ENCODE peak calls at places on chromosomes 13 and 19, in seven cellular contexts. One of them, this sample, is unnamed.

GRCh38 chr19:7917292-7918061 is 2.7 kb upstream of the SNAPC2 start:
- DNase-seq in AG10803: peak
- DNase-seq in endodermal cell: peak
- DNase-seq in thoracic aorta: no peak
- DNase-seq in ovary: peak
- DNase-seq in BJ: no peak
- DNase-seq in lower leg skin: no peak
- DNase-seq in this sample: peak

GRCh38 chr13:52644108-52644507 is 1.9 kb downstream of the HNRNPA1L2 start:
- DNase-seq in AG10803: peak
- DNase-seq in endodermal cell: no peak
- DNase-seq in thoracic aorta: no peak
- DNase-seq in ovary: no peak
- DNase-seq in BJ: no peak
- DNase-seq in lower leg skin: no peak
- DNase-seq in this sample: no peak

GRCh38 chr13:45219938-45220375 is 19.1 kb upstream of the KCTD4 start:
- DNase-seq in AG10803: peak
- DNase-seq in endodermal cell: no peak
- DNase-seq in thoracic aorta: no peak
- DNase-seq in ovary: no peak
- DNase-seq in BJ: no peak
- DNase-seq in lower leg skin: no peak
- DNase-seq in this sample: peak

GRCh38 chr19:41998246-41999020 is 4.4 kb upstream of the ATP1A3 start:
- DNase-seq in AG10803: peak
- DNase-seq in endodermal cell: peak
- DNase-seq in thoracic aorta: no peak
- DNase-seq in ovary: no peak
- DNase-seq in BJ: no peak
- DNase-seq in lower leg skin: no peak
- DNase-seq in this sample: no peak

GRCh38 chr19:17555929-17556813 is 722 bp downstream of the COLGALT1 start:
- DNase-seq in AG10803: peak
- DNase-seq in endodermal cell: peak
- DNase-seq in thoracic aorta: no peak
- DNase-seq in ovary: peak
- DNase-seq in BJ: no peak
- DNase-seq in lower leg skin: peak
- DNase-seq in this sample: peak

GRCh38 chr13:35964764-35965163 is 166.4 kb downstream of the DCLK1 start:
- DNase-seq in AG10803: peak
- DNase-seq in endodermal cell: no peak
- DNase-seq in thoracic aorta: no peak
- DNase-seq in ovary: no peak
- DNase-seq in BJ: no peak
- DNase-seq in lower leg skin: no peak
- DNase-seq in this sample: peak

GRCh38 chr13:52010890-52011689 is at the start of gene ATP7B:
- DNase-seq in AG10803: no peak
- DNase-seq in endodermal cell: peak
- DNase-seq in thoracic aorta: no peak
- DNase-seq in ovary: no peak
- DNase-seq in BJ: no peak
- DNase-seq in lower leg skin: peak
- DNase-seq in this sample: peak

GRCh38 chr19:7926021-7926726 is at the start of gene CTXN1:
- DNase-seq in AG10803: peak
- DNase-seq in endodermal cell: peak
- DNase-seq in thoracic aorta: no peak
- DNase-seq in ovary: peak
- DNase-seq in BJ: no peak
- DNase-seq in lower leg skin: no peak
- DNase-seq in this sample: peak

GRCh38 chr13:92806215-92806614 is 420.4 kb upstream of the GPC6 start:
- DNase-seq in AG10803: peak
- DNase-seq in endodermal cell: no peak
- DNase-seq in thoracic aorta: no peak
- DNase-seq in ovary: no peak
- DNase-seq in BJ: no peak
- DNase-seq in lower leg skin: no peak
- DNase-seq in this sample: peak

GRCh38 chr19:3995619-3996018 is 10.4 kb upstream of the EEF2 start:
- DNase-seq in AG10803: no peak
- DNase-seq in endodermal cell: no peak
- DNase-seq in thoracic aorta: no peak
- DNase-seq in ovary: no peak
- DNase-seq in BJ: no peak
- DNase-seq in lower leg skin: no peak
- DNase-seq in this sample: no peak

GRCh38 chr19:47227347-47228167 is 3.4 kb downstream of the BBC3 start:
- DNase-seq in AG10803: peak
- DNase-seq in endodermal cell: peak
- DNase-seq in thoracic aorta: peak
- DNase-seq in ovary: peak
- DNase-seq in BJ: peak
- DNase-seq in lower leg skin: peak
- DNase-seq in this sample: peak

GRCh38 chr19:15449620-15450527 is at the start of gene WIZ:
- DNase-seq in AG10803: peak
- DNase-seq in endodermal cell: peak
- DNase-seq in thoracic aorta: no peak
- DNase-seq in ovary: peak
- DNase-seq in BJ: no peak
- DNase-seq in lower leg skin: peak
- DNase-seq in this sample: peak

GRCh38 chr13:49746111-49746510 is 46.4 kb downstream of the KPNA3 start:
- DNase-seq in AG10803: no peak
- DNase-seq in endodermal cell: no peak
- DNase-seq in thoracic aorta: no peak
- DNase-seq in ovary: no peak
- DNase-seq in BJ: no peak
- DNase-seq in lower leg skin: no peak
- DNase-seq in this sample: no peak

GRCh38 chr13:111344471-111345191 is 24.2 kb downstream of the TEX29 start:
- DNase-seq in AG10803: peak
- DNase-seq in endodermal cell: peak
- DNase-seq in thoracic aorta: no peak
- DNase-seq in ovary: no peak
- DNase-seq in BJ: no peak
- DNase-seq in lower leg skin: peak
- DNase-seq in this sample: peak

GRCh38 chr13:44407379-44407778 is 33.8 kb downstream of the SERP2 start:
- DNase-seq in AG10803: no peak
- DNase-seq in endodermal cell: no peak
- DNase-seq in thoracic aorta: no peak
- DNase-seq in ovary: no peak
- DNase-seq in BJ: no peak
- DNase-seq in lower leg skin: no peak
- DNase-seq in this sample: no peak

GRCh38 chr19:543912-544608 is at the start of gene GZMM:
- DNase-seq in AG10803: no peak
- DNase-seq in endodermal cell: peak
- DNase-seq in thoracic aorta: no peak
- DNase-seq in ovary: no peak
- DNase-seq in BJ: no peak
- DNase-seq in lower leg skin: no peak
- DNase-seq in this sample: no peak

GRCh38 chr13:31588331-31588730 is 151.0 kb upstream of the RXFP2 start:
- DNase-seq in AG10803: no peak
- DNase-seq in endodermal cell: no peak
- DNase-seq in thoracic aorta: no peak
- DNase-seq in ovary: no peak
- DNase-seq in BJ: no peak
- DNase-seq in lower leg skin: no peak
- DNase-seq in this sample: no peak

GRCh38 chr13:73531014-73531413 is 472.2 kb downstream of the KLF5 start:
- DNase-seq in AG10803: no peak
- DNase-seq in endodermal cell: no peak
- DNase-seq in thoracic aorta: no peak
- DNase-seq in ovary: no peak
- DNase-seq in BJ: no peak
- DNase-seq in lower leg skin: no peak
- DNase-seq in this sample: no peak

GRCh38 chr13:73533111-73533510 is 474.3 kb downstream of the KLF5 start:
- DNase-seq in AG10803: no peak
- DNase-seq in endodermal cell: no peak
- DNase-seq in thoracic aorta: no peak
- DNase-seq in ovary: no peak
- DNase-seq in BJ: no peak
- DNase-seq in lower leg skin: no peak
- DNase-seq in this sample: no peak

GRCh38 chr13:73536865-73537264 is 478.1 kb downstream of the KLF5 start:
- DNase-seq in AG10803: no peak
- DNase-seq in endodermal cell: no peak
- DNase-seq in thoracic aorta: no peak
- DNase-seq in ovary: no peak
- DNase-seq in BJ: no peak
- DNase-seq in lower leg skin: no peak
- DNase-seq in this sample: no peak

GRCh38 chr13:73532582-73532981 is 473.8 kb downstream of the KLF5 start:
- DNase-seq in AG10803: no peak
- DNase-seq in endodermal cell: no peak
- DNase-seq in thoracic aorta: no peak
- DNase-seq in ovary: no peak
- DNase-seq in BJ: no peak
- DNase-seq in lower leg skin: no peak
- DNase-seq in this sample: no peak

GRCh38 chr13:73535341-73535740 is 476.5 kb downstream of the KLF5 start:
- DNase-seq in AG10803: no peak
- DNase-seq in endodermal cell: no peak
- DNase-seq in thoracic aorta: no peak
- DNase-seq in ovary: no peak
- DNase-seq in BJ: no peak
- DNase-seq in lower leg skin: no peak
- DNase-seq in this sample: no peak
- H3K4me3 ChIP-seq in AG10803: no peak
- H3K4me3 ChIP-seq in endodermal cell: no peak
- H3K4me3 ChIP-seq in thoracic aorta: no peak
- H3K4me3 ChIP-seq in ovary: no peak
- H3K4me3 ChIP-seq in BJ: no peak
- H3K4me3 ChIP-seq in lower leg skin: no peak
- H3K4me3 ChIP-seq in this sample: no peak

DNA sequence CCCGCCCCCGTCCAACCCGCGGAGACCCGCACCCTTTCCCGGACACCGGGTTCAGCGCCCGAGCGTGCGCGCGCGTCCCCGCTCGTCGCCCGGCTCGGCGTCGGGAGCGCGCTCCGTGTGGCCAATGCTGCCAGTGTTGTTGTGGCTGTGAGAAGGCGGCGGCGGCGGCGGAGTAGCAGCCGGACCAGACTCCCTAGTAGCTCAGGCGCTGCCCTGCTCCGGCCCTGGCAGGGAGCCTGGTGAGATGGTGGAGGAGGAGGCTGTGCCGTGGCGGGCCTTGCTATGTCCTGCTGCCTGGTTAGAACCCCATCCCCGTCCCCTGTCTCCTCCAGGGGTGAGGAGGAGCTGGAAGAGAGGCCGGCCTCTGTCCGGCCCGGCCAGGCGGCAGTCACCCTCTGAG is 553.2 kb downstream of the TUBA3C start:
- DNase-seq in AG10803: no peak
- DNase-seq in endodermal cell: no peak
- DNase-seq in thoracic aorta: no peak
- DNase-seq in ovary: no peak
- DNase-seq in BJ: no peak
- DNase-seq in lower leg skin: no peak
- DNase-seq in this sample: no peak
- TF ChIP-seq CTCF in AG10803: no peak
- TF ChIP-seq CTCF in endodermal cell: no peak
- TF ChIP-seq CTCF in thoracic aorta: no peak
- TF ChIP-seq CTCF in ovary: no peak
- TF ChIP-seq CTCF in BJ: no peak
- TF ChIP-seq CTCF in lower leg skin: no peak
- TF ChIP-seq CTCF in this sample: no peak

GRCh38 chr13:106486287-106486686 is 49.2 kb downstream of the EFNB2 start:
- DNase-seq in AG10803: no peak
- DNase-seq in endodermal cell: no peak
- DNase-seq in thoracic aorta: no peak
- DNase-seq in ovary: no peak
- DNase-seq in BJ: no peak
- DNase-seq in lower leg skin: no peak
- DNase-seq in this sample: no peak

GRCh38 chr13:106480511-106480910 is 55.0 kb downstream of the EFNB2 start:
- DNase-seq in AG10803: no peak
- DNase-seq in endodermal cell: no peak
- DNase-seq in thoracic aorta: no peak
- DNase-seq in ovary: no peak
- DNase-seq in BJ: no peak
- DNase-seq in lower leg skin: no peak
- DNase-seq in this sample: no peak

GRCh38 chr13:106481919-106482318 is 53.5 kb downstream of the EFNB2 start:
- DNase-seq in AG10803: no peak
- DNase-seq in endodermal cell: no peak
- DNase-seq in thoracic aorta: no peak
- DNase-seq in ovary: no peak
- DNase-seq in BJ: no peak
- DNase-seq in lower leg skin: no peak
- DNase-seq in this sample: no peak

GRCh38 chr13:106484755-106485193 is 50.7 kb downstream of the EFNB2 start:
- DNase-seq in AG10803: no peak
- DNase-seq in endodermal cell: no peak
- DNase-seq in thoracic aorta: no peak
- DNase-seq in ovary: peak
- DNase-seq in BJ: no peak
- DNase-seq in lower leg skin: no peak
- DNase-seq in this sample: no peak

GRCh38 chr13:106484084-106484754 is 51.2 kb downstream of the EFNB2 start:
- DNase-seq in AG10803: no peak
- DNase-seq in endodermal cell: no peak
- DNase-seq in thoracic aorta: no peak
- DNase-seq in ovary: no peak
- DNase-seq in BJ: no peak
- DNase-seq in lower leg skin: no peak
- DNase-seq in this sample: no peak
- H3K4me3 ChIP-seq in AG10803: no peak
- H3K4me3 ChIP-seq in endodermal cell: no peak
- H3K4me3 ChIP-seq in thoracic aorta: peak
- H3K4me3 ChIP-seq in ovary: peak
- H3K4me3 ChIP-seq in BJ: no peak
- H3K4me3 ChIP-seq in lower leg skin: no peak
- H3K4me3 ChIP-seq in this sample: no peak

DNA sequence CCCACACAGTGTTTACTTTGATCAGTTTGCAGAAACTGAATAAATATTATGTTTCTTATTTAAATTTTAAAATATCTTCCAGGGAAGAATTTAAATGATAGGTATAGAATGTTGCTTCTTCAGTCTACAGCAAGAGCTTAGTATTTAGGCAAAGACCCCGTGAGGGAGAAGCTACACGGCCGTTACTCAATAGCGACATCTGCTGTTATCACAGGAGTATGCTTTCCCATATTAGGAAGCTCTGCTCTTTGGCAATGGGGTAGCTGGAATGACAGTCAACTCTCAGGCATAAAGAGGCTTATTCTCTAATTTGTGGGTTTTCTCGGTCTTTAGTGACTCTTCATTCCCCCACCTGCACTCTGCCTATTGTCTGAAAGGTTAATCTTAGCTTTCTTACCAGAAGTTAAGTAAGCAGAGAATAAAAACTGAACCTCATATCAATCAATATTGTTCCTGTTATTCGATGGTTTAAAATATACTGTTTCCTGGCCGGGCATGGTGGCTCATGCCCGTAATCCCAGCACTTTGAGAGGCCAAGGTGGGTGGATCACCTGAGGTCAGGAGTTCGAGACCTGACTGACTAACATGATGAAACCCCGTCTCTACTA is 13.2 kb upstream of the LHFPL6 start:
- DNase-seq in AG10803: peak
- DNase-seq in endodermal cell: peak
- DNase-seq in thoracic aorta: no peak
- DNase-seq in ovary: no peak
- DNase-seq in BJ: no peak
- DNase-seq in lower leg skin: no peak
- DNase-seq in this sample: peak
- TF ChIP-seq CTCF in AG10803: peak
- TF ChIP-seq CTCF in endodermal cell: peak
- TF ChIP-seq CTCF in thoracic aorta: peak
- TF ChIP-seq CTCF in ovary: peak
- TF ChIP-seq CTCF in BJ: peak
- TF ChIP-seq CTCF in lower leg skin: no peak
- TF ChIP-seq CTCF in this sample: peak